ENCODE peak calls at places on chromosomes 4 and X, in six cellular contexts. Q is colonic mucosa; B is PC-9; J is AG04450; Y is CD8-positive, alpha-beta T cell; R is thoracic aorta. S is an unnamed sample.
A peak's percentile ranks its signal among the peaks of the same experiment; 100 is the strongest.

GRCh38 chrX:153669174-153669890 is 4.3 kb downstream of the PNCK start:
- DNase-seq in Y (peak; percentile 24), Q (no peak), J (no peak), R (no peak), B (no peak), S (no peak)

GRCh38 chrX:132480581-132481203 is 8.1 kb downstream of the MBNL3 start:
- DNase-seq in B (peak; percentile 30), Q (peak; percentile 69), R (no peak), Y (peak; percentile 21), J (no peak), S (no peak)

GRCh38 chr4:164343472-164343976 is 410.4 kb upstream of the SMIM31 start:
- DNase-seq in Y (no peak), R (no peak), J (no peak), B (no peak), Q (no peak), S (no peak)

GRCh38 chr4:54371211-54371610 is 142.1 kb downstream of the PDGFRA start:
- DNase-seq in J (no peak), B (no peak), Y (no peak), R (no peak), Q (no peak), S (no peak)

GRCh38 chr4:75889537-75890199 is 12.6 kb downstream of the PPEF2 start:
- DNase-seq in Y (no peak), J (no peak), Q (no peak), R (no peak), B (no peak), S (no peak)

GRCh38 chr4:89752932-89753598 is 83.9 kb downstream of the SNCA start:
- DNase-seq in Q (no peak), J (peak; percentile 86), Y (no peak), B (peak; percentile 51), R (no peak), S (peak; percentile 16)

GRCh38 chrX:81201692-81202412 is at the start of the genes HMGN5 and SH3BGRL:
- DNase-seq in Q (peak; percentile 74), J (peak; percentile 73), Y (peak; percentile 51), R (peak; percentile 27), B (peak; percentile 72), S (peak; percentile 56)

GRCh38 chr4:6369924-6370645 is 100.4 kb downstream of the WFS1 start:
- DNase-seq in Q (no peak), R (no peak), B (no peak), J (no peak), Y (no peak), S (no peak)

GRCh38 chrX:53269536-53270107 is 11.8 kb downstream of the IQSEC2 start:
- DNase-seq in J (no peak), Y (no peak), R (no peak), Q (no peak), B (no peak), S (no peak)

GRCh38 chr4:122329876-122330595 is 48.8 kb upstream of the ADAD1 start:
- DNase-seq in Y (no peak), J (no peak), B (no peak), R (no peak), Q (no peak), S (no peak)

GRCh38 chr4:21888195-21888976 is 60.2 kb downstream of the KCNIP4 start:
- DNase-seq in J (peak; percentile 55), Y (no peak), B (no peak), R (no peak), Q (no peak), S (peak; percentile 36)

GRCh38 chr4:47075241-47075640 is 43.9 kb downstream of the GABRB1 start:
- DNase-seq in J (no peak), Y (no peak), B (no peak), Q (no peak), R (no peak), S (peak; percentile 26)

GRCh38 chr4:121736735-121737351 is 28.1 kb downstream of the SMIM43 start:
- DNase-seq in J (no peak), Y (no peak), R (no peak), B (peak; percentile 31), Q (peak; percentile 25), S (peak; percentile 67)

GRCh38 chr4:25875281-25875745 is 12.5 kb upstream of the SEL1L3 start:
- DNase-seq in Y (no peak), Q (no peak), B (no peak), R (no peak), J (no peak), S (no peak)

GRCh38 chr4:26218677-26219181 is 102.1 kb upstream of the RBPJ start:
- DNase-seq in R (no peak), Y (no peak), Q (no peak), J (no peak), B (no peak), S (no peak)

GRCh38 chrX:150044556-150044955 is 106.3 kb upstream of the EOLA2 start:
- DNase-seq in Q (no peak), J (no peak), Y (no peak), R (no peak), B (no peak), S (no peak)

GRCh38 chrX:34559325-34559724 is 97.8 kb downstream of the TMEM47 start:
- DNase-seq in B (no peak), Q (no peak), J (no peak), Y (no peak), R (no peak), S (peak; percentile 1)

GRCh38 chr4:173794662-173795061 is 264.6 kb upstream of the HAND2 start:
- DNase-seq in Y (no peak), Q (no peak), B (no peak), J (peak; percentile 23), R (no peak), S (no peak)

GRCh38 chr4:121253961-121254360 is 89.8 kb upstream of the TNIP3 start:
- DNase-seq in B (no peak), Q (no peak), J (no peak), Y (peak; percentile 9), R (no peak), S (no peak)

GRCh38 chr4:6095023-6095817 is 77.0 kb upstream of the C4orf50 start:
- DNase-seq in B (no peak), Y (no peak), Q (no peak), R (no peak), J (no peak), S (no peak)

GRCh38 chrX:110684653-110685052 is 111.0 kb downstream of the CHRDL1 start:
- DNase-seq in Y (no peak), B (no peak), J (no peak), R (no peak), Q (no peak), S (peak; percentile 30)

GRCh38 chrX:101759000-101759399 is 99.3 kb upstream of the ARMCX2 start:
- DNase-seq in Y (no peak), R (no peak), Q (peak; percentile 25), B (no peak), J (peak; percentile 1), S (peak; percentile 2)

GRCh38 chr4:53555111-53555510 is 36.2 kb downstream of the LNX1 start:
- DNase-seq in Y (no peak), R (no peak), B (no peak), Q (no peak), J (no peak), S (no peak)

GRCh38 chrX:101208152-101208905 is 11.3 kb upstream of the DRP2 start:
- DNase-seq in B (no peak), Q (no peak), Y (no peak), J (no peak), R (no peak), S (no peak)

GRCh38 chr4:7160439-7160838 is 31.9 kb upstream of the SORCS2 start:
- DNase-seq in J (no peak), Q (peak; percentile 18), R (no peak), Y (no peak), B (no peak), S (no peak)

GRCh38 chr4:89305712-89306437 is 1.7 kb downstream of the GPRIN3 start:
- DNase-seq in Y (no peak), Q (peak; percentile 44), B (no peak), J (no peak), R (no peak), S (no peak)

GRCh38 chrX:71181558-71181909 is 36.9 kb downstream of the NLGN3 start:
- DNase-seq in B (no peak), Q (peak; percentile 23), R (no peak), Y (peak; percentile 10), J (no peak), S (no peak)

DNA sequence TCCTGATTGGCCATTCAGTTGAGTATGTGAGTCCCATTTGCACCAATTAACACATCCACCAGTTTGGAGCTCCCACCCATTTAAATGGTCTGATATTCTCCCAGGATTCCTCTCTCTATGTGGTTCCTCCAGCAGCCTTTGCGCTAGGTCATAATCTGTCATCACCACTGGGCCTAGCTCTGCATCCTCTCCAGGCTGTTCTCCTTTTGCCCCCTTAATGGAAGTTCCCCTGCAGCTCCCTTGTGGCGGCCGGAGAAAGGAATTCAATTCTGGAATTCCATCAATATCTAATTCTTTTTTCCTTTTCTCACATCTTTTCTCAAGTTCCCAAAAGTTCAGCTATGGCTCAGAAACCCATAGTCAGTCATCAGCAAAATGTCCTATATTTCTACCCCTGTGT is 2184.4 kb upstream of the AGA start:
- DNase-seq in Q (no peak), B (no peak), J (no peak), R (no peak), Y (no peak), S (no peak)
- TF ChIP-seq CTCF in Q (no peak), B (no peak), J (no peak), R (no peak), Y (no peak), S (no peak)

DNA sequence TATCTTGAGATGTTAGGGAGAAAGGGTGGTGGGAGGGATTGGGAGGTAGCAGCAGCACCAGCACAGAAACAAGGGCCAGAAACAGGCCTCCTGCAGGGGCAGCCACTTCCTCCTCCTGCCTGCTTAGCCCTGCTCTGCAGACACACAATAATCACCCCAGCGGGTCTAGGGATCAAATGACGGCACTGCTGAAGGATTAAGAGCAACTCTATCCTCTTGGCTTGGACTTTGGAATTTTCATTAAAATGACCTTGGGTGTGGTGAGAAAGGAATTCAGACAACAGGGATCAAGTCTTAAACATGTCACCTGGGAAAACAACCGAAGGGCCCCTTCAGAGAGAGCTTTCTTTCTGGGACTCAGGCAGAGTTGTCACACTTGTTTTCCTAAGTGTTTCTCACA is 353.4 kb downstream of the SPRY1 start:
- DNase-seq in Q (no peak), R (no peak), Y (no peak), J (no peak), B (peak; percentile 40), S (no peak)
- TF ChIP-seq CTCF in Q (no peak), R (no peak), Y (no peak), J (no peak), B (no peak), S (no peak)

GRCh38 chr4:110164856-110165255 is 33.6 kb downstream of the ELOVL6 start:
- DNase-seq in Y (no peak), B (no peak), J (no peak), Q (no peak), R (no peak), S (peak; percentile 5)

GRCh38 chr4:110160616-110161015 is 37.8 kb downstream of the ELOVL6 start:
- DNase-seq in J (no peak), R (no peak), B (no peak), Q (no peak), Y (no peak), S (no peak)

GRCh38 chr4:110165382-110166285 is 32.8 kb downstream of the ELOVL6 start:
- DNase-seq in R (no peak), Y (peak; percentile 57), Q (peak; percentile 48), J (no peak), B (no peak), S (peak; percentile 69)

GRCh38 chr4:110164251-110164650 is 34.2 kb downstream of the ELOVL6 start:
- DNase-seq in B (no peak), Y (no peak), J (no peak), R (no peak), Q (no peak), S (no peak)

GRCh38 chr4:110163327-110164070 is 34.9 kb downstream of the ELOVL6 start:
- DNase-seq in B (no peak), Q (no peak), J (no peak), Y (no peak), R (no peak), S (peak; percentile 59)
- TF ChIP-seq CTCF in B (no peak), Q (no peak), J (peak; percentile 30), Y (no peak), R (no peak), S (no peak)

GRCh38 chr4:31349907-31350306 is 629.7 kb downstream of the PCDH7 start:
- DNase-seq in J (no peak), Y (no peak), Q (no peak), B (no peak), R (no peak), S (no peak)
- TF ChIP-seq CTCF in J (no peak), Y (no peak), Q (no peak), B (no peak), R (no peak), S (no peak)

S was measured in RWPE1.